ENCODE peak calls at places on chromosomes 12 and 14, in six cellular contexts. One of them, this sample, is unnamed.

GRCh38 chr12:93908846-93909592 is 231.8 kb downstream of the CRADD start:
- DNase-seq in cardiac muscle cell: no peak
- DNase-seq in lung: no peak
- DNase-seq in body of pancreas: no peak
- DNase-seq in brain microvascular endothelial cell: peak; percentile 16
- DNase-seq in Peyer's patch: no peak
- DNase-seq in this sample: no peak

GRCh38 chr12:55842681-55843429 is at the start of gene MMP19:
- DNase-seq in cardiac muscle cell: no peak
- DNase-seq in lung: no peak
- DNase-seq in body of pancreas: peak; percentile 42
- DNase-seq in brain microvascular endothelial cell: peak; percentile 68
- DNase-seq in Peyer's patch: no peak
- DNase-seq in this sample: no peak

GRCh38 chr14:97107070-97107469 is 309.9 kb downstream of the VRK1 start:
- DNase-seq in cardiac muscle cell: no peak
- DNase-seq in lung: no peak
- DNase-seq in body of pancreas: no peak
- DNase-seq in brain microvascular endothelial cell: no peak
- DNase-seq in Peyer's patch: no peak
- DNase-seq in this sample: no peak

GRCh38 chr12:64806593-64806992 is 17.9 kb upstream of the TBC1D30 start:
- DNase-seq in cardiac muscle cell: no peak
- DNase-seq in lung: no peak
- DNase-seq in body of pancreas: no peak
- DNase-seq in brain microvascular endothelial cell: peak; percentile 48
- DNase-seq in Peyer's patch: no peak
- DNase-seq in this sample: no peak

GRCh38 chr14:67187826-67188225 is 1.4 kb upstream of the GARIN2 start:
- DNase-seq in cardiac muscle cell: no peak
- DNase-seq in lung: peak; percentile 78
- DNase-seq in body of pancreas: peak; percentile 6
- DNase-seq in brain microvascular endothelial cell: peak; percentile 70
- DNase-seq in Peyer's patch: no peak
- DNase-seq in this sample: peak; percentile 30

GRCh38 chr12:132329739-132330548 is 555 bp upstream of the GALNT9 start:
- DNase-seq in cardiac muscle cell: no peak
- DNase-seq in lung: no peak
- DNase-seq in body of pancreas: no peak
- DNase-seq in brain microvascular endothelial cell: no peak
- DNase-seq in Peyer's patch: no peak
- DNase-seq in this sample: peak; percentile 45

GRCh38 chr12:113346387-113346786 is 11.5 kb upstream of the SLC8B1 start:
- DNase-seq in cardiac muscle cell: no peak
- DNase-seq in lung: no peak
- DNase-seq in body of pancreas: no peak
- DNase-seq in brain microvascular endothelial cell: no peak
- DNase-seq in Peyer's patch: no peak
- DNase-seq in this sample: no peak

GRCh38 chr14:71437870-71438269 is 494.4 kb upstream of the RGS6 start:
- DNase-seq in cardiac muscle cell: no peak
- DNase-seq in lung: no peak
- DNase-seq in body of pancreas: no peak
- DNase-seq in brain microvascular endothelial cell: no peak
- DNase-seq in Peyer's patch: no peak
- DNase-seq in this sample: no peak

GRCh38 chr12:46473634-46474201 is 101.1 kb upstream of the SLC38A2 start:
- DNase-seq in cardiac muscle cell: no peak
- DNase-seq in lung: peak; percentile 77
- DNase-seq in body of pancreas: peak; percentile 79
- DNase-seq in brain microvascular endothelial cell: peak; percentile 90
- DNase-seq in Peyer's patch: peak; percentile 32
- DNase-seq in this sample: no peak

GRCh38 chr14:52391866-52392600 is 77.9 kb downstream of the PTGER2 start:
- DNase-seq in cardiac muscle cell: no peak
- DNase-seq in lung: no peak
- DNase-seq in body of pancreas: no peak
- DNase-seq in brain microvascular endothelial cell: peak; percentile 9
- DNase-seq in Peyer's patch: no peak
- DNase-seq in this sample: no peak

GRCh38 chr14:104214411-104214810 is 76.0 kb downstream of the KIF26A start:
- DNase-seq in cardiac muscle cell: no peak
- DNase-seq in lung: no peak
- DNase-seq in body of pancreas: no peak
- DNase-seq in brain microvascular endothelial cell: no peak
- DNase-seq in Peyer's patch: no peak
- DNase-seq in this sample: no peak

GRCh38 chr14:89617471-89618291 is 200.6 kb upstream of the FOXN3 start:
- DNase-seq in cardiac muscle cell: peak; percentile 53
- DNase-seq in lung: no peak
- DNase-seq in body of pancreas: peak; percentile 52
- DNase-seq in brain microvascular endothelial cell: peak; percentile 40
- DNase-seq in Peyer's patch: peak; percentile 60
- DNase-seq in this sample: no peak

GRCh38 chr12:107992870-107993451 is 136.1 kb upstream of the WSCD2 start:
- DNase-seq in cardiac muscle cell: peak; percentile 74
- DNase-seq in lung: no peak
- DNase-seq in body of pancreas: peak; percentile 13
- DNase-seq in brain microvascular endothelial cell: peak; percentile 40
- DNase-seq in Peyer's patch: no peak
- DNase-seq in this sample: peak; percentile 58

GRCh38 chr14:64786296-64787149 is 82.3 kb downstream of the PLEKHG3 start:
- DNase-seq in cardiac muscle cell: no peak
- DNase-seq in lung: no peak
- DNase-seq in body of pancreas: no peak
- DNase-seq in brain microvascular endothelial cell: no peak
- DNase-seq in Peyer's patch: no peak
- DNase-seq in this sample: no peak

GRCh38 chr12:71152838-71153237 is 5.0 kb downstream of the TSPAN8 start:
- DNase-seq in cardiac muscle cell: no peak
- DNase-seq in lung: no peak
- DNase-seq in body of pancreas: no peak
- DNase-seq in brain microvascular endothelial cell: no peak
- DNase-seq in Peyer's patch: no peak
- DNase-seq in this sample: no peak

GRCh38 chr12:20547788-20548575 is 147.2 kb upstream of the SLCO1C1 start:
- DNase-seq in cardiac muscle cell: no peak
- DNase-seq in lung: no peak
- DNase-seq in body of pancreas: no peak
- DNase-seq in brain microvascular endothelial cell: peak; percentile 23
- DNase-seq in Peyer's patch: no peak
- DNase-seq in this sample: no peak

GRCh38 chr14:98408713-98409112 is 863.3 kb downstream of the BCL11B start:
- DNase-seq in cardiac muscle cell: no peak
- DNase-seq in lung: no peak
- DNase-seq in body of pancreas: no peak
- DNase-seq in brain microvascular endothelial cell: no peak
- DNase-seq in Peyer's patch: no peak
- DNase-seq in this sample: no peak

GRCh38 chr14:100047600-100047999 is 17.6 kb upstream of the EVL start:
- DNase-seq in cardiac muscle cell: no peak
- DNase-seq in lung: no peak
- DNase-seq in body of pancreas: no peak
- DNase-seq in brain microvascular endothelial cell: no peak
- DNase-seq in Peyer's patch: no peak
- DNase-seq in this sample: no peak

GRCh38 chr12:120130011-120130410 is 13.5 kb upstream of the RAB35 start:
- DNase-seq in cardiac muscle cell: no peak
- DNase-seq in lung: no peak
- DNase-seq in body of pancreas: no peak
- DNase-seq in brain microvascular endothelial cell: no peak
- DNase-seq in Peyer's patch: no peak
- DNase-seq in this sample: no peak

GRCh38 chr12:117032593-117033381 is 66.4 kb downstream of the TESC start:
- DNase-seq in cardiac muscle cell: no peak
- DNase-seq in lung: no peak
- DNase-seq in body of pancreas: peak; percentile 83
- DNase-seq in brain microvascular endothelial cell: no peak
- DNase-seq in Peyer's patch: no peak
- DNase-seq in this sample: no peak

GRCh38 chr12:103877934-103878510 is 37.0 kb upstream of the NT5DC3 start:
- DNase-seq in cardiac muscle cell: peak; percentile 84
- DNase-seq in lung: peak; percentile 52
- DNase-seq in body of pancreas: peak; percentile 67
- DNase-seq in brain microvascular endothelial cell: peak; percentile 63
- DNase-seq in Peyer's patch: peak; percentile 40
- DNase-seq in this sample: peak; percentile 70

GRCh38 chr14:82080319-82080718 is 546.7 kb upstream of the SEL1L start:
- DNase-seq in cardiac muscle cell: no peak
- DNase-seq in lung: no peak
- DNase-seq in body of pancreas: no peak
- DNase-seq in brain microvascular endothelial cell: no peak
- DNase-seq in Peyer's patch: no peak
- DNase-seq in this sample: no peak

GRCh38 chr12:52977195-52977594 is 28.3 kb downstream of the KRT18 start:
- DNase-seq in cardiac muscle cell: no peak
- DNase-seq in lung: no peak
- DNase-seq in body of pancreas: no peak
- DNase-seq in brain microvascular endothelial cell: no peak
- DNase-seq in Peyer's patch: no peak
- DNase-seq in this sample: no peak

GRCh38 chr14:90698379-90698869 is 117.8 kb downstream of the TTC7B start:
- DNase-seq in cardiac muscle cell: no peak
- DNase-seq in lung: no peak
- DNase-seq in body of pancreas: peak; percentile 32
- DNase-seq in brain microvascular endothelial cell: no peak
- DNase-seq in Peyer's patch: no peak
- DNase-seq in this sample: peak; percentile 64

GRCh38 chr14:99552572-99553216 is 51.3 kb downstream of the CCDC85C start:
- DNase-seq in cardiac muscle cell: no peak
- DNase-seq in lung: no peak
- DNase-seq in body of pancreas: peak; percentile 95
- DNase-seq in brain microvascular endothelial cell: no peak
- DNase-seq in Peyer's patch: no peak
- DNase-seq in this sample: no peak

GRCh38 chr12:85823436-85824179 is 12.6 kb downstream of the RASSF9 start:
- DNase-seq in cardiac muscle cell: no peak
- DNase-seq in lung: no peak
- DNase-seq in body of pancreas: no peak
- DNase-seq in brain microvascular endothelial cell: peak; percentile 84
- DNase-seq in Peyer's patch: no peak
- DNase-seq in this sample: no peak

GRCh38 chr12:124359671-124360581 is 65.0 kb downstream of the RFLNA start:
- DNase-seq in cardiac muscle cell: no peak
- DNase-seq in lung: peak; percentile 73
- DNase-seq in body of pancreas: peak; percentile 95
- DNase-seq in brain microvascular endothelial cell: no peak
- DNase-seq in Peyer's patch: no peak
- DNase-seq in this sample: no peak

DNA sequence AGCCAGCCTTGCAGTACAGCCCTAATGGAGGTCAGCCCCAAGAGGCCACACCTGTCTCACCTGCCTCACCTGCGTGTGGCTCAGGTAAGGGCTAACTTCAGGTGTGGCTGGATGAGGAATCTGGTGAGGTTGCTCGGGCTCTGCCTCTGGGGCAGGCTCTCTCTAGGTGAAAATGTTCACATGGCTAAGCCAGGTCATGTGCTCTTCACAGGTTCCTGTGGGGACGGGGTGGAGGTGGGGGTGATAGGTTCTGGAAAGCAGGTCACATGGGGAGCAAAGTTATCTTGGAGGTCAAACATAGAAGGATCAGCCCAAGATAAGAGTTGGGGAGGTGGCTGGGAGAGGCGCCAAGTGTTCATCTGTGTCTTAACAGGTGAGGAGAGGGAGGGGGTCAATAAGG is 60.3 kb downstream of the CACNA1C start:
- DNase-seq in cardiac muscle cell: no peak
- DNase-seq in lung: no peak
- DNase-seq in body of pancreas: no peak
- DNase-seq in brain microvascular endothelial cell: no peak
- DNase-seq in Peyer's patch: no peak
- DNase-seq in this sample: no peak
- H3K27ac ChIP-seq in cardiac muscle cell: no peak overlapping the region
- H3K27ac ChIP-seq in lung: peak overlapping the region; percentile 73
- H3K27ac ChIP-seq in body of pancreas: no peak overlapping the region
- H3K27ac ChIP-seq in brain microvascular endothelial cell: no peak overlapping the region
- H3K27ac ChIP-seq in Peyer's patch: peak overlapping the region; percentile 6
- H3K27ac ChIP-seq in this sample: peak overlapping the region; percentile 43

DNA sequence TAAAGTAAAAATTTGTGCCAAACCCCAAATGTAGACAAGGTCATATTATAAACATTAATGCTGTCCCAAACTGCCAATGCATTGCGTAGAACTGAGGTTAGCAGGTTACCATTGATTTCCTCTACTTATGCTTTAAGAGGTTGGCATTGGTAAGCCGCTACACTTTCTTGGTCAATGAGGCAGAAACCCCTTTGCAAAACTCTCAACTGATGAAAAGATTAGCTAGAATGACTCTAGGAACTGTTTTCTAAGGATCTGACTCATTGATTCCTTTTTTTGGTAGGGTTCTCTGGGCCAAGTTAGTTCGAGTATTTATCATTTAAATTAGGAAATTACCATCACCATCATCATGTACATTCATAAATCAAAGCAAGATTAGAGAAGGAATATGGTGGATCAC is 44.6 kb downstream of the HMGA2 start:
- DNase-seq in cardiac muscle cell: no peak
- DNase-seq in lung: no peak
- DNase-seq in body of pancreas: no peak
- DNase-seq in brain microvascular endothelial cell: no peak
- DNase-seq in Peyer's patch: no peak
- DNase-seq in this sample: no peak
- H3K27ac ChIP-seq in cardiac muscle cell: no peak overlapping the region
- H3K27ac ChIP-seq in lung: no peak overlapping the region
- H3K27ac ChIP-seq in body of pancreas: no peak overlapping the region
- H3K27ac ChIP-seq in brain microvascular endothelial cell: peak overlapping the region; percentile 71
- H3K27ac ChIP-seq in Peyer's patch: no peak overlapping the region
- H3K27ac ChIP-seq in this sample: no peak overlapping the region

GRCh38 chr12:1377681-1378080 is 216.7 kb downstream of the FBXL14 start:
- DNase-seq in cardiac muscle cell: no peak
- DNase-seq in lung: no peak
- DNase-seq in body of pancreas: no peak
- DNase-seq in brain microvascular endothelial cell: no peak
- DNase-seq in Peyer's patch: no peak
- DNase-seq in this sample: no peak

GRCh38 chr12:1374296-1374695 is 220.1 kb downstream of the FBXL14 start:
- DNase-seq in cardiac muscle cell: no peak
- DNase-seq in lung: no peak
- DNase-seq in body of pancreas: no peak
- DNase-seq in brain microvascular endothelial cell: no peak
- DNase-seq in Peyer's patch: no peak
- DNase-seq in this sample: no peak

GRCh38 chr12:1373887-1374286 is 220.5 kb downstream of the FBXL14 start:
- DNase-seq in cardiac muscle cell: no peak
- DNase-seq in lung: no peak
- DNase-seq in body of pancreas: no peak
- DNase-seq in brain microvascular endothelial cell: no peak
- DNase-seq in Peyer's patch: no peak
- DNase-seq in this sample: no peak

GRCh38 chr12:1377117-1377516 is 217.3 kb downstream of the FBXL14 start:
- DNase-seq in cardiac muscle cell: no peak
- DNase-seq in lung: no peak
- DNase-seq in body of pancreas: no peak
- DNase-seq in brain microvascular endothelial cell: no peak
- DNase-seq in Peyer's patch: no peak
- DNase-seq in this sample: no peak

GRCh38 chr12:1375323-1375722 is 219.1 kb downstream of the FBXL14 start:
- DNase-seq in cardiac muscle cell: no peak
- DNase-seq in lung: no peak
- DNase-seq in body of pancreas: no peak
- DNase-seq in brain microvascular endothelial cell: no peak
- DNase-seq in Peyer's patch: no peak
- DNase-seq in this sample: no peak
- H3K27ac ChIP-seq in cardiac muscle cell: no peak overlapping the region
- H3K27ac ChIP-seq in lung: no peak overlapping the region
- H3K27ac ChIP-seq in body of pancreas: no peak overlapping the region
- H3K27ac ChIP-seq in brain microvascular endothelial cell: no peak overlapping the region
- H3K27ac ChIP-seq in Peyer's patch: no peak overlapping the region
- H3K27ac ChIP-seq in this sample: no peak overlapping the region

GRCh38 chr12:47736216-47736615 is 10.9 kb upstream of the ENDOU start:
- DNase-seq in cardiac muscle cell: no peak
- DNase-seq in lung: no peak
- DNase-seq in body of pancreas: no peak
- DNase-seq in brain microvascular endothelial cell: no peak
- DNase-seq in Peyer's patch: no peak
- DNase-seq in this sample: no peak
- H3K27ac ChIP-seq in cardiac muscle cell: no peak overlapping the region
- H3K27ac ChIP-seq in lung: peak overlapping the region; percentile 87
- H3K27ac ChIP-seq in body of pancreas: peak overlapping the region; percentile 60
- H3K27ac ChIP-seq in brain microvascular endothelial cell: no peak overlapping the region
- H3K27ac ChIP-seq in Peyer's patch: peak overlapping the region; percentile 74
- H3K27ac ChIP-seq in this sample: no peak overlapping the region